ENCODE peak calls at places on chromosomes 11 and 22, in five cellular contexts. U is neural progenitor cell, E is kidney, X is SJSA1, A is AG04450. N is an unnamed sample.

GRCh38 chr11:73200256-73200655 is 17.8 kb upstream of the P2RY2 start:
- DNase-seq in A (no peak), U (peak), E (no peak), X (no peak), N (no peak)

GRCh38 chr11:46348566-46348981 is 1.3 kb downstream of the DGKZ start:
- DNase-seq in E (no peak), U (no peak), A (no peak), X (no peak), N (no peak)

GRCh38 chr11:11806586-11806985 is 35.2 kb upstream of the USP47 start:
- DNase-seq in X (no peak), A (no peak), E (no peak), U (no peak), N (no peak)

GRCh38 chr11:102560555-102561011 is 30.0 kb upstream of the MMP7 start:
- DNase-seq in U (no peak), X (no peak), A (peak), E (no peak), N (peak)

GRCh38 chr11:73288197-73288872 is 16.2 kb downstream of the P2RY6 start:
- DNase-seq in U (no peak), E (peak), X (no peak), A (no peak), N (no peak)

GRCh38 chr11:16082532-16083055 is 273.8 kb downstream of the SOX6 start:
- DNase-seq in E (no peak), X (no peak), U (no peak), A (no peak), N (no peak)

GRCh38 chr11:74226907-74227306 is 55.8 kb downstream of the PPME1 start:
- DNase-seq in X (no peak), A (no peak), E (no peak), U (no peak), N (no peak)

GRCh38 chr11:62923634-62924411 is 2.7 kb upstream of the CHRM1 start:
- DNase-seq in X (no peak), U (peak), E (peak), A (no peak), N (no peak)

GRCh38 chr11:44634401-44635281 is 69.2 kb downstream of the CD82 start:
- DNase-seq in E (peak), A (peak), U (peak), X (peak), N (no peak)

DNA sequence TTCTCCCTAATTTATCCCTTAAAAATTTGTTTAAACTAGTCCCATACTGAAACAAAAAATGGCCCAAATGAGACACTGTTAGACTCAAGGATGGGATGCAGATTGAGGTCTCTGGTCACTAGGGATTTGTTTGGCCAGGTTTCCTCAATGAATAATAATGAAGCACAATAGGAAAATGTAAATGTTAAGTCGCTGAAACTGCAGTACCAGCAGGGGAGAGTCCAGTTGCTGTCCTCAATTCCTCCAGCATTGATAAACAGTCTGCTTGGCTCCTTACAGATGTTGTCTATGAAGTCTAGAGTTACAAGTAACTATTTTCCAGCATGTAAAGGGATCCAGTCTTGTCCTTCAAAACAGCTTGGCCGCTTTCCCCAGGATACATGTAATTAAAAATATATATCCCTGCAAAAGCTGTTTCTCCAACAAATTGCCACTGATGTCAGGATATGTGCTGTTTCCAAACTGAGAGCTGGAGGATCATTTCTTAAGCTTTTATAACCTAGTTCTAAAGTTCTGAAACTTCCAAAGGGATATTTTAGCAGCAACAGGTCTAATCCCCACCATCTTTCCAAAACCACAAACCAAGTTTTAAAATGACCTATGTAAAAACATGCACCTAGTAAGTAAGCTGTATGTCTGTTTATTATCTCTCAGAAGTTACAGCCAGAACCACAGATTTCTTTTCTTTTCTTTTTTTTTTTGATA is 2.1 kb downstream of the FZD4 start:
- DNase-seq in X (no peak), E (no peak), U (no peak), A (no peak), N (no peak)
- H3K27ac ChIP-seq in X (no peak), E (peak), U (no peak), A (no peak), N (no peak)

GRCh38 chr22:20578192-20578591 is 70.8 kb downstream of the MED15 start:
- DNase-seq in X (no peak), A (no peak), U (no peak), E (no peak), N (no peak)

GRCh38 chr22:20580179-20580578 is 72.8 kb downstream of the MED15 start:
- DNase-seq in A (no peak), U (no peak), E (no peak), X (no peak), N (no peak)

GRCh38 chr22:20577549-20577975 is 70.2 kb downstream of the MED15 start:
- DNase-seq in X (no peak), A (no peak), U (no peak), E (no peak), N (no peak)

GRCh38 chr22:20579273-20580120 is 72.1 kb downstream of the MED15 start:
- DNase-seq in E (no peak), A (no peak), U (no peak), X (no peak), N (no peak)

DNA sequence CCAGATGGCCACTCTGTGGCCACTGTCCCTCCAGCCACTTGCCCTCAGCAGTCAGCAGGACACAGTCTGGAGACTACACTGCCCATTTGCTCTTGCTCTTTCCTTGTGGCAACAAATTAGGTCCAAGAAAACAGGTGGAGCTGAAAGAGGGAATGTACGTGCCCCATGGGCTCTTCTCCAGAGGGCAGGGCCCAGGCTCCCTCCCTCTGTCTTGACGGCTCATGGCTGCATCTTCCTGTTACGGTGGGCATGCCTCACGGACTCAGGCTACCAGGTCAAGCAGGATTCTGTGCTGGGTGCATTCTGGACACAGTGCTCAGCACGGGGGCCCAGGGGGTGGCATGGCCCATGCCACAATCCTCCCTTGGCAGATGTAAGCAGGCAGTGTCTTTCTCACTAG is 71.3 kb downstream of the MED15 start:
- DNase-seq in X (no peak), A (no peak), U (no peak), E (no peak), N (no peak)
- H3K27ac ChIP-seq in X (no peak), A (peak), U (no peak), E (no peak), N (no peak)

GRCh38 chr22:40504285-40505249 is 132.0 kb downstream of the MRTFA start:
- DNase-seq in E (no peak), U (no peak), A (no peak), X (no peak), N (no peak)
- H3K27ac ChIP-seq in E (no peak), U (no peak), A (no peak), X (peak), N (no peak)

DNA sequence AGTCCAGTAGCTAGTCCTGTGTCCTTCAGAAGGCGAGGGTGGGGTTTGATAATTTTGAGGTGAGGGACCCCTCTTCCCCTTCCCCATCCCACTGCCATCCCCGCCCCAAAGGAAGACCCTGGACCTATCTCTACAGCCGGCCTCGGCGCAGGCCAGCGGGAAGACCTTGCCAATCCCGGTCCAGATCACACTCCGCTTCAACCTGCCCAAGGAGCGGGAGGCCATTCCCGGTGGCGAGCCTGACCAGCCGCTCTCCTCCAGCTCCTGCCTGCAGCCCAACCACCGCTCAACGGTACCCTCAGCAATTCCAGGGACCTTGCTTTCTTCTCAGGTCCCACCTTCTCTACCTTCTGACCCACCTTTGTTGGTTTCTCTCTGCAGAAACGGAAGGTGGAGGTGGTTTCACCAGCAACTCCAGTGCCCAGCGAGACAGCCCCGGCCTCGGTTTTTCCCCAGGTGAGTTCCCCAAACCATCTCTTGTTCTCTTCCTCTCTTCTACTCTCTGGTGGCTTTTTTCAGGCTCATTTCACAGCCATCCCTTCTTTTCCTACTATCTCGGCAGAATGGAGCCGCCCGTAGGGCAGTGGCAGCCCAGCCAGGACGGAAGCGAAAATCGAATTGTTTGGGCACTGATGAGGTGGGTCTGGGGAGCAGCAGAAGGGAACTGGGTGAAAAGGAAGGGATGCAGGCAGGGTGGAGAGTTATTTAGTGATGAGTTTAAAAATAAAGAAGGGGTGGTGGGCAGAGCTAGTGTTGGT is 1.3 kb downstream of the KAT5 start:
- DNase-seq in E (peak), U (no peak), A (no peak), X (no peak), N (no peak)
- H3K27ac ChIP-seq in E (no peak), U (no peak), A (no peak), X (no peak), N (peak)

DNA sequence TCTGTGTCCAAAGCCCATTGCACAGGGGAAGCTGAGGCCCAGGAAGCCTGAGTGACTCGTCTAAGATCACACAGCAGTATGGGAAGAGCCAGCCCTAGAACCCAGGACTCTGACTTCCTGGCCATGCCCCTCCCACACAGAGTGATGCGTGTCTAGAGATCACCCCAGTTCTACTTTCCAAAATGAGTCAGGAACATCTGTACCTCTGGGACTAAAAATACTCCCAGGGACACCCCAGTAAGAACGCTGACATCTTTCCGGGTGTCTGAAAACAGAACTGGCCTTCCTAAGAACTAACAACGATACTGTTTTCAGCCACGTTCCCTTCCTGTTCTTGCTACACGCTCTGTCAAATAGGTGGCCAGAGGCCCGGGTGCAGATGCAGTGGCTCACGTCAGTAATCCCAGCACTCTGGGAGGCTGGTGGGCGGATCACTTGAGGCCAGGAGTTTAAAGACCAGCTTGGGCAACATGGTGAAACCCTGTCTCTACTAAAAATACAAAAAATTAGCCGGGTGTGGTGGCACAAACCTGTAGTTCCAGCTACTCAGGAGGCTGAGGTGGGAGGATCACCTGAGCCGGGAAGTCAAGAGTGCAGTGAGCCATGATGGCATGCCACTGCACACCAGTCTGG is 21.7 kb upstream of the PDGFB start:
- DNase-seq in A (no peak), U (no peak), E (no peak), X (no peak), N (no peak)
- H3K27ac ChIP-seq in A (peak), U (no peak), E (peak), X (no peak), N (peak)

DNA sequence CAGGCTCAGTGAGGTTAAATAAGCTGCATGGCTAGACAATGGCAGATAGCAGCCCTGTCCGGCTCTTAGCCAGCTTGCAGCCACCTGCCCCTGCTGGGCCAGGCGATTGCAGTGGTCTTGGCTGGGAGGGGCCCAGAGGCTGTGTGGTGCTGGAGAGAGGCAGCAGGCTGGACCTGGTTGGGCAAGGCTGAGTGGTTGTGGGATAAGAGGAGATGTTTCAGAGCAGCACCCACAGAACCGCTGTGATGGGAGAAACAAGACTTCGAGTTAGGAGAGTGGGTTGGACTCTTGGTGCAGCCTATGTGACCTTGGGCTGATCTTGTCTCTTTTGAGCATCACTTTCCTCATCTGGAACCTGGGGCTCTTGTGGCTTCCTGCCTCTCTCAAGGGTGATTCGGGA is 25.5 kb downstream of the PTPRJ start:
- DNase-seq in X (no peak), U (peak), A (no peak), E (no peak), N (no peak)
- H3K27ac ChIP-seq in X (no peak), U (no peak), A (peak), E (peak), N (no peak)

DNA sequence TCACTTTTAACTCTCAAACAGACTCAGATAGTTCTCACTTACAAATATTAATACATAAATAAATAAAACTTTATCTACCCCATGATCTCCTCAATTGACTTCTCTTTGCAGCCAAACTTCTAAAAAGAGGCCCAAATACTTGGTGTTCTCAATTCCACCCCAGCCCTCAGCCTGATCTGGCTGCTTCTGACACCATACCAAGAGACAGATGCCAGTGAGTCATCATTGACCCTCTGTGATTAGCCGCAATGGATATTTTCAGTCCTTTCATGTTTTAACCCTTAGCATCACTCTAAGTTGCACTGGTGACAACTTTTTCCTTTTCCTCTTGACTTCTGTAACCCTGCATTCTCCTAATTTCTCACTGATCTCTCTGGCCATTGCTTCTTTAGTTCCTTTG is 184.1 kb upstream of the ARHGAP20 start:
- DNase-seq in E (no peak), U (no peak), X (no peak), A (peak), N (no peak)
- H3K27ac ChIP-seq in E (no peak), U (no peak), X (no peak), A (no peak), N (no peak)

DNA sequence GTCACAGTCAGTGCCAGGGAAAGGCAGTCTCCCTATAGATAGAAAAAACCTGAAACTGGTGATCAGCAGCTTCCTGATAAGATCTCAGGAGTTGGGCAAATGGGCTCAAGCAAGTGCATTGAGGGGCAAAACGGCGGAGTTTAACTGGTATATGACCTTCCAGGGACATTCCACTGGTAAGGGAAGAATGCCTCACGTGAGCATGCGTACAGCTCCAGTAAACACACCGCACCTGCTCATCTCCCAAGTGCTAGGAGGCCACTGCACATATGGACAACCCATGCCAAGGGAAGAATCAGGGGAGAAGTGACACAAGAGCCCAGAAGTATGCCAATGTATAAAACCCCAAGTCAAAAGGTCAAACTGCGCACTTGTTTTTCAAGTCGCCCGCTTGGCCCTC is 11.6 kb downstream of the HEPHL1 start:
- DNase-seq in U (no peak), X (no peak), E (no peak), A (no peak), N (no peak)
- H3K27ac ChIP-seq in U (no peak), X (no peak), E (no peak), A (no peak), N (no peak)

N was measured in epithelial cell of prostate.